ENCODE peak calls at places on chromosomes 2 and 18, in five cellular contexts. Z is NCI-H1436, B is NCI-H524, L is PC-9, J is non-pigmented ciliary epithelial cell. U is an unnamed sample.
A peak's percentile ranks its signal among the peaks of the same experiment; 100 is the strongest.

GRCh38 chr2:24970483-24971299 is 1.1 kb downstream of the DNAJC27 start:
- DNase-seq in Z (no peak), B (no peak), L (no peak), J (no peak), U (no peak)

GRCh38 chr2:136932700-136933099 is 167.4 kb downstream of the THSD7B start:
- DNase-seq in Z (no peak), B (peak; percentile 47), L (no peak), J (no peak), U (no peak)

GRCh38 chr2:120596191-120596781 is 139.4 kb upstream of the GLI2 start:
- DNase-seq in Z (no peak), B (no peak), L (no peak), J (no peak), U (no peak)

GRCh38 chr2:40105593-40105992 is 326.5 kb upstream of the THUMPD2 start:
- DNase-seq in Z (no peak), B (no peak), L (no peak), J (no peak), U (no peak)

GRCh38 chr2:238100049-238100820 is at the start of gene ESPNL:
- DNase-seq in Z (no peak), B (peak; percentile 71), L (no peak), J (no peak), U (no peak)

GRCh38 chr18:77057043-77057442 is 75.5 kb downstream of the MBP start:
- DNase-seq in Z (no peak), B (peak; percentile 27), L (no peak), J (no peak), U (no peak)

GRCh38 chr18:68769423-68769822 is 28.5 kb upstream of the CCDC102B start:
- DNase-seq in Z (no peak), B (no peak), L (no peak), J (no peak), U (no peak)

GRCh38 chr18:68714356-68714706 is 577 bp downstream of the TMX3 start:
- DNase-seq in Z (no peak), B (no peak), L (peak; percentile 38), J (no peak), U (peak; percentile 28)

U was measured in germinal center.